ENCODE peak calls at places on chromosomes 13 and 19, in four cellular contexts. One of them, this sample, is unnamed.

GRCh38 chr19:16023558-16023915 is 52.8 kb upstream of the TPM4 start:
- DNase-seq in PC-3: no peak
- DNase-seq in Panc1: no peak
- DNase-seq in lung: no peak
- DNase-seq in this sample: no peak

GRCh38 chr13:75356426-75356825 is 125.5 kb downstream of the TBC1D4 start:
- DNase-seq in PC-3: no peak
- DNase-seq in Panc1: no peak
- DNase-seq in lung: no peak
- DNase-seq in this sample: no peak

GRCh38 chr13:35953537-35954206 is 177.5 kb downstream of the DCLK1 start:
- DNase-seq in PC-3: peak
- DNase-seq in Panc1: no peak
- DNase-seq in lung: peak
- DNase-seq in this sample: peak

GRCh38 chr13:110516500-110516899 is 45.0 kb downstream of the RAB20 start:
- DNase-seq in PC-3: no peak
- DNase-seq in Panc1: no peak
- DNase-seq in lung: no peak
- DNase-seq in this sample: no peak

GRCh38 chr19:18894254-18895037 is 1.5 kb downstream of the CERS1 start:
- DNase-seq in PC-3: no peak
- DNase-seq in Panc1: no peak
- DNase-seq in lung: no peak
- DNase-seq in this sample: peak

GRCh38 chr13:26300140-26300539 is 46.2 kb downstream of the CDK8 start:
- DNase-seq in PC-3: peak
- DNase-seq in Panc1: no peak
- DNase-seq in lung: no peak
- DNase-seq in this sample: no peak

GRCh38 chr13:75347457-75347856 is 134.5 kb downstream of the TBC1D4 start:
- DNase-seq in PC-3: no peak
- DNase-seq in Panc1: no peak
- DNase-seq in lung: no peak
- DNase-seq in this sample: no peak

GRCh38 chr13:48334534-48335127 is 31.1 kb downstream of the RB1 start:
- DNase-seq in PC-3: peak
- DNase-seq in Panc1: peak
- DNase-seq in lung: no peak
- DNase-seq in this sample: no peak

GRCh38 chr13:35731471-35731870 is 255.0 kb upstream of the MAB21L1 start:
- DNase-seq in PC-3: no peak
- DNase-seq in Panc1: no peak
- DNase-seq in lung: no peak
- DNase-seq in this sample: peak

GRCh38 chr13:44109986-44110640 is 230.4 kb downstream of the LACC1 start:
- DNase-seq in PC-3: peak
- DNase-seq in Panc1: no peak
- DNase-seq in lung: no peak
- DNase-seq in this sample: no peak

GRCh38 chr19:23273022-23273593 is 22.9 kb upstream of the ZNF724 start:
- DNase-seq in PC-3: no peak
- DNase-seq in Panc1: no peak
- DNase-seq in lung: no peak
- DNase-seq in this sample: no peak

GRCh38 chr13:109157275-109157674 is 527.9 kb downstream of the MYO16 start:
- DNase-seq in PC-3: no peak
- DNase-seq in Panc1: no peak
- DNase-seq in lung: no peak
- DNase-seq in this sample: no peak

GRCh38 chr19:2246801-2247361 is 2.2 kb upstream of the AMH start:
- DNase-seq in PC-3: peak
- DNase-seq in Panc1: no peak
- DNase-seq in lung: no peak
- DNase-seq in this sample: no peak

GRCh38 chr19:54317108-54317964 is 4.4 kb upstream of the LILRA5 start:
- DNase-seq in PC-3: no peak
- DNase-seq in Panc1: no peak
- DNase-seq in lung: peak
- DNase-seq in this sample: no peak
- TF ChIP-seq CTCF in PC-3: no peak
- TF ChIP-seq CTCF in Panc1: no peak
- TF ChIP-seq CTCF in lung: no peak
- TF ChIP-seq CTCF in this sample: no peak

DNA sequence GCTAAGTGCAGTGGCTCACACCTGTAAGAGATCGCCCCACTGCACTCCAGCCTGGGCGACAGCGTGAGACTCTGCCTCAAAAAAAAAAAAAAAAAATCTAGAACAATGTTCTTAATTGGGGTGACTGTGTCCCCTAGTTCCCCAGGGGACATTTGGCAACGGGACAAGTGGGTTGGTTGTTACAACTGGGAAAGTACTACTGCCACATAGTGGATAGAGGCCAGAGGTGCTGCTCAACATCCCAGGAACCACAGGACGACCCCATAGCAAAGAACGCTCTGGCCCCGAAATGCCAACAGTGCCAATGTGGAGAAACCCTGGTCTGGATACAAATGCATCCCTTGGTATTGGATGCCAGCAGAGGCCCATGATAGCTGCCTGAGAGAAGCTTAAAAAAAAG is 11.8 kb downstream of the NLRP12 start:
- DNase-seq in PC-3: peak
- DNase-seq in Panc1: no peak
- DNase-seq in lung: no peak
- DNase-seq in this sample: no peak
- TF ChIP-seq CTCF in PC-3: peak
- TF ChIP-seq CTCF in Panc1: no peak
- TF ChIP-seq CTCF in lung: no peak
- TF ChIP-seq CTCF in this sample: no peak

GRCh38 chr19:41339936-41340335 is 13.8 kb downstream of the TGFB1 start:
- DNase-seq in PC-3: peak
- DNase-seq in Panc1: no peak
- DNase-seq in lung: no peak
- DNase-seq in this sample: no peak

GRCh38 chr19:41344162-41344561 is 9.6 kb downstream of the TGFB1 start:
- DNase-seq in PC-3: no peak
- DNase-seq in Panc1: no peak
- DNase-seq in lung: no peak
- DNase-seq in this sample: no peak

DNA sequence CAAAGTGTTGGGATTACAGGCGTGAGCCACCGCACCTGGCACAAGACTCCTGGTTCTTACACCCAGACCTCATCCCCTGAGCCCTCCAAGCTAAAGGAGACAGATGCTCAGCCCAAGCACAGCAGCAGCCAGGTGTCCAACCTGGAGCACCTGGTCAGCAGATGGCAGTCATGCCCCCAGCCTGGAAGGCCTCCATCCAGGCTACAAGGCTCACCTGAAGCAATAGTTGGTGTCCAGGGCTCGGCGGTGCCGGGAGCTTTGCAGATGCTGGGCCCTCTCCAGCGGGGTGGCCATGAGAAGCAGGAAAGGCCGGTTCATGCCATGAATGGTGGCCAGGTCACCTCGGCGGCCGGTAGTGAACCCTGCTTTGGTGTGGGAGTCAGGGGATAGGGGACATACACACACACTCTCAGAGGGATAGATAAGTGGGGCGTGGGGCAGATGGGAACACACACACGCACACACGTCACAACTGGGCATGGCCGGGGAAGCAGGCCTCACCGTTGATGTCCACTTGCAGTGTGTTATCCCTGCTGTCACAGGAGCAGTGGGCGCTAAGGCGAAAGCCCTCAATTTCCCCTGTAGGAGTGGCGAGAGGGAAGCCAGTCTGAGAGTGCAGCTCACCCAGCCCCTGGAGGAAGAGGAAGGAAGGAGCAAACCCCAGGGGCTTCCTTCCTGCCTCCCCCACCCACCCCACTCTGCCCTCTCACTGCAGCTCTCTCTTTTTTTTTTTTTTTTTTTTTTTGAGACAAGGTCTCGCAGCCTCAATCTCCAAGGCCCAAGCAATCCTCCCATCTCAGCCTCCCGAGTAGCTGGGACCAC is 11.8 kb downstream of the TGFB1 start:
- DNase-seq in PC-3: no peak
- DNase-seq in Panc1: no peak
- DNase-seq in lung: no peak
- DNase-seq in this sample: no peak
- TF ChIP-seq CTCF in PC-3: peak
- TF ChIP-seq CTCF in Panc1: no peak
- TF ChIP-seq CTCF in lung: no peak
- TF ChIP-seq CTCF in this sample: no peak

GRCh38 chr13:95553614-95554385 is 1.3 kb downstream of the CLDN10 start:
- DNase-seq in PC-3: peak
- DNase-seq in Panc1: no peak
- DNase-seq in lung: no peak
- DNase-seq in this sample: no peak

GRCh38 chr13:95556981-95557380 is 4.5 kb downstream of the CLDN10 start:
- DNase-seq in PC-3: no peak
- DNase-seq in Panc1: no peak
- DNase-seq in lung: no peak
- DNase-seq in this sample: no peak

GRCh38 chr13:95552208-95552538 is 347 bp upstream of the CLDN10 start:
- DNase-seq in PC-3: no peak
- DNase-seq in Panc1: no peak
- DNase-seq in lung: no peak
- DNase-seq in this sample: no peak

GRCh38 chr13:95553271-95553588 is 710 bp downstream of the CLDN10 start:
- DNase-seq in PC-3: no peak
- DNase-seq in Panc1: no peak
- DNase-seq in lung: no peak
- DNase-seq in this sample: no peak

DNA sequence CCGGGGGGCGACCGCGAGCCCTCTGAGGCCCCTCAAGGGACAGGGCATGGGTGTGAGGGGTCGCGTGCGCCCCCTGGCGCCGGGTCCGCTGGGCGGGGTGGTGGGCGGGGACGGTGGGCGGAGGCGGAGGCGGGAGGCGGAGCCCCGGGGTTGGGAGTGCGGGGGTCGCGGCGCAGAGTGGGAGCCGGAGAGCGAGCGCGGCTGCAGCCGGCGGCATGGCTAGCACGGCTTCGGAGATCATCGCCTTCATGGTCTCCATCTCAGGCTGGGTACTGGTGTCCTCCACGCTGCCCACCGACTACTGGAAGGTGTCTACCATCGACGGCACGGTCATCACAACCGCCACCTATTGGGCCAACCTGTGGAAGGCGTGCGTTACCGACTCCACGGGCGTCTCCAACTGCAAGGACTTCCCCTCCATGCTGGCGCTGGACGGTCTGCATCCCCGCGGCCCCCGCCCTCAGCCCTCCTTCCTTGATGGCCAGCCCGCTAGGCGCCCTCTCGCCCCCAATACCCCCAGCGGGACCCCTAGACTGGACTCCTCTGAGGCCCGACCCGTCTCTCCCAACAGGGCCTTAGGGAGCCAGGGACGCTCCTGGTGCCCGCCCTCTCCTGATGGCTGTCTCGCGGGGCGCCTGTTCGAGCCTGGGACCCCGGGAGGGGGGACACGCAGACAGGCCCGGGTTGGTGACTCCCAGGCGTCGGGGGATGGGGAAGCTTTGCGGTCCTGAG is at the start of gene CLDN10:
- DNase-seq in PC-3: no peak
- DNase-seq in Panc1: no peak
- DNase-seq in lung: no peak
- DNase-seq in this sample: no peak
- TF ChIP-seq CTCF in PC-3: no peak
- TF ChIP-seq CTCF in Panc1: peak
- TF ChIP-seq CTCF in lung: no peak
- TF ChIP-seq CTCF in this sample: peak

GRCh38 chr19:29293736-29294342 is 80.9 kb upstream of the UQCRFS1 start:
- DNase-seq in PC-3: no peak
- DNase-seq in Panc1: no peak
- DNase-seq in lung: no peak
- DNase-seq in this sample: no peak

GRCh38 chr19:29292562-29292961 is 79.6 kb upstream of the UQCRFS1 start:
- DNase-seq in PC-3: no peak
- DNase-seq in Panc1: no peak
- DNase-seq in lung: no peak
- DNase-seq in this sample: no peak

GRCh38 chr19:29293292-29293691 is 80.3 kb upstream of the UQCRFS1 start:
- DNase-seq in PC-3: no peak
- DNase-seq in Panc1: no peak
- DNase-seq in lung: no peak
- DNase-seq in this sample: no peak

GRCh38 chr19:29290853-29291252 is 77.9 kb upstream of the UQCRFS1 start:
- DNase-seq in PC-3: no peak
- DNase-seq in Panc1: no peak
- DNase-seq in lung: no peak
- DNase-seq in this sample: no peak

GRCh38 chr19:29292146-29292545 is 79.2 kb upstream of the UQCRFS1 start:
- DNase-seq in PC-3: no peak
- DNase-seq in Panc1: no peak
- DNase-seq in lung: no peak
- DNase-seq in this sample: no peak
- TF ChIP-seq CTCF in PC-3: no peak
- TF ChIP-seq CTCF in Panc1: no peak
- TF ChIP-seq CTCF in lung: no peak
- TF ChIP-seq CTCF in this sample: no peak

DNA sequence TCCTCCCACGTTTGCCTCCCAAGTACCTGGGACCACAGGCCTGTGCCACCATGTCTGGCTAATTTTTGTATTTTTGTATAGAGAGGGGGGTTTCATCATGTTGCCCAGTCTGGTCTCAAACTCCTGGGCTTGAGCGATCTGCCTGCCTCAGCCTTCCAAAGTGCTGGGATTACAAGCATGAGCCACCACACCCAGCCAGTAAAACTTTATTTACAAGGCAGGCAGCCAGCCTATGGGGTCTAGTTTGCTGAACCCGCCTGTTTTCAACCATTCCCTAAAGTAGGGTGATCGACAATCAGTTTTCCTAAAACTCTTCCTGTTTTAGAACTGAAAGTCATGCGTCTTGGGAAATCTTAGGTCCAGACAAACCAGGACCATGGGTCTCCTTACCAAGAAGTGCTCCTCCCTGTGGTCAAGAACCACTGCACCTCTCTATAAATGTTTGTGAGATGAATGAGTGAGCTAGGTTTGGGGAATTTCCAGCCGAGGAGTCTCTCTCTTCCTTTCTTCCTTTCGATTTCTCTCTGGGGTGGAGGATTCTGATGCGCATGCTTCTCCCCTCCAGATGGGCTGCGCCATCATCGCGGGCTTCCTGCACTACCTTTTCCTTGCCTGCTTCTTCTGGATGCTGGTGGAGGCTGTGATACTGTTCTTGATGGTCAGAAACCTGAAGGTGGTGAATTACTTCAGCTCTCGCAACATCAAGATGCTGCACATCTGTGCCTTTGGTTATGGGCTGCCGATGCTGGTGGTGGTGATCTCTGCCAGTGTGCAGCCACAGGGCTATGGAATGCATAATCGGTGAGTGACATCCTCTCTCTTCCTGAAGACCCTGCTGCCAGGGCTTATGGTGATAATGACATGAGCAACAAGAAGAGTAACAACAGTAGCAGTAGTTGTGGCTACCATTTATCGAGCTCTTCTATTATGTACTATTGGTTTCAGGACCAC is 38.7 kb downstream of the ADGRE1 start:
- DNase-seq in PC-3: peak
- DNase-seq in Panc1: no peak
- DNase-seq in lung: no peak
- DNase-seq in this sample: no peak
- TF ChIP-seq CTCF in PC-3: peak
- TF ChIP-seq CTCF in Panc1: peak
- TF ChIP-seq CTCF in lung: no peak
- TF ChIP-seq CTCF in this sample: no peak

GRCh38 chr13:86567119-86567518 is 767.9 kb upstream of the SLITRK6 start:
- DNase-seq in PC-3: peak
- DNase-seq in Panc1: no peak
- DNase-seq in lung: no peak
- DNase-seq in this sample: no peak
- TF ChIP-seq CTCF in PC-3: peak
- TF ChIP-seq CTCF in Panc1: peak
- TF ChIP-seq CTCF in lung: no peak
- TF ChIP-seq CTCF in this sample: no peak

This sample was measured in osteocyte.